ENCODE peak calls at places on chromosomes 2 and 18, in eight cellular contexts. M, C, Y, B, T, Q, Z and U are unnamed samples.

GRCh38 chr2:60441791-60442190 is 111.7 kb downstream of the BCL11A start:
- DNase-seq in T (no peak), B (no peak), Q (no peak), Y (no peak), C (no peak), Z (no peak), M (no peak), U (no peak)

GRCh38 chr2:210199186-210199765 is 26.0 kb downstream of the ACADL start:
- DNase-seq in Y (peak), Q (no peak), C (no peak), B (no peak), M (no peak), Z (no peak), T (peak), U (no peak)

GRCh38 chr18:70337139-70337972 is 48.5 kb downstream of the SOCS6 start:
- DNase-seq in B (no peak), M (no peak), Q (no peak), T (peak), C (no peak), Z (no peak), Y (peak), U (no peak)

GRCh38 chr2:9782197-9782719 is 61.0 kb upstream of the TAF1B start:
- DNase-seq in T (peak), B (peak), C (no peak), Z (peak), M (no peak), Q (peak), Y (no peak), U (peak)

GRCh38 chr18:72674710-72675109 is 130.6 kb upstream of the CBLN2 start:
- DNase-seq in Y (no peak), T (peak), M (no peak), Q (no peak), Z (no peak), C (no peak), B (no peak), U (no peak)

GRCh38 chr2:42942990-42943493 is 150.7 kb upstream of the HAAO start:
- DNase-seq in Y (no peak), C (no peak), Q (no peak), T (no peak), M (no peak), Z (no peak), B (no peak), U (no peak)

GRCh38 chr2:143513081-143513480 is 383.9 kb downstream of the ARHGAP15 start:
- DNase-seq in M (no peak), Q (peak), Y (peak), C (no peak), B (no peak), T (peak), Z (no peak), U (no peak)

GRCh38 chr2:23707096-23707495 is 219.8 kb downstream of the ATAD2B start:
- DNase-seq in M (no peak), Z (no peak), Q (no peak), B (no peak), Y (peak), C (peak), T (no peak), U (no peak)

GRCh38 chr18:1393929-1394328 is 489.3 kb downstream of the ADCYAP1 start:
- DNase-seq in B (no peak), Q (no peak), C (no peak), M (no peak), Y (no peak), T (no peak), Z (no peak), U (no peak)

GRCh38 chr2:99403084-99403483 is 65.9 kb downstream of the EIF5B start:
- DNase-seq in Z (no peak), C (no peak), M (no peak), Y (no peak), T (no peak), Q (no peak), B (no peak), U (no peak)

GRCh38 chr2:224885836-224886547 is 156.3 kb downstream of the DOCK10 start:
- DNase-seq in C (no peak), Y (peak), Z (no peak), T (peak), Q (no peak), M (no peak), B (no peak), U (no peak)

GRCh38 chr2:28424799-28425492 is 32.3 kb downstream of the FOSL2 start:
- DNase-seq in C (no peak), Z (no peak), T (no peak), Q (peak), B (no peak), M (no peak), Y (no peak), U (no peak)